ENCODE peak calls at places on chromosomes 2 and 18, in eight cellular contexts. One of them, this sample, is unnamed.

GRCh38 chr2:6955523-6956136 is 38.4 kb downstream of the RNF144A start:
- DNase-seq in fibroblast of lung: no peak
- DNase-seq in upper lobe of right lung: no peak
- DNase-seq in small intestine: no peak
- DNase-seq in CD8-positive, alpha-beta memory T cell: no peak
- DNase-seq in thoracic aorta: no peak
- DNase-seq in CD8-positive, alpha-beta T cell: no peak
- DNase-seq in sigmoid colon: no peak
- DNase-seq in this sample: no peak

GRCh38 chr2:100242891-100243670 is 79.2 kb downstream of the LONRF2 start:
- DNase-seq in CD8-positive, alpha-beta memory T cell: peak; percentile 19
- DNase-seq in small intestine: peak; percentile 65
- DNase-seq in CD8-positive, alpha-beta T cell: peak; percentile 41
- DNase-seq in fibroblast of lung: peak; percentile 44
- DNase-seq in sigmoid colon: peak; percentile 84
- DNase-seq in upper lobe of right lung: peak; percentile 87
- DNase-seq in thoracic aorta: no peak
- DNase-seq in this sample: peak; percentile 74

GRCh38 chr2:106144621-106145331 is 49.3 kb downstream of the UXS1 start:
- DNase-seq in upper lobe of right lung: no peak
- DNase-seq in small intestine: no peak
- DNase-seq in sigmoid colon: no peak
- DNase-seq in fibroblast of lung: peak; percentile 28
- DNase-seq in thoracic aorta: no peak
- DNase-seq in CD8-positive, alpha-beta memory T cell: no peak
- DNase-seq in CD8-positive, alpha-beta T cell: peak; percentile 33
- DNase-seq in this sample: no peak

GRCh38 chr2:28253543-28253942 is 139.1 kb upstream of the FOSL2 start:
- DNase-seq in small intestine: no peak
- DNase-seq in sigmoid colon: no peak
- DNase-seq in CD8-positive, alpha-beta memory T cell: no peak
- DNase-seq in thoracic aorta: no peak
- DNase-seq in CD8-positive, alpha-beta T cell: no peak
- DNase-seq in upper lobe of right lung: no peak
- DNase-seq in fibroblast of lung: peak; percentile 56
- DNase-seq in this sample: no peak

GRCh38 chr18:61742555-61743429 is 150.0 kb downstream of the RNF152 start:
- DNase-seq in thoracic aorta: peak; percentile 28
- DNase-seq in CD8-positive, alpha-beta memory T cell: no peak
- DNase-seq in CD8-positive, alpha-beta T cell: no peak
- DNase-seq in small intestine: no peak
- DNase-seq in sigmoid colon: no peak
- DNase-seq in fibroblast of lung: no peak
- DNase-seq in upper lobe of right lung: no peak
- DNase-seq in this sample: peak; percentile 92

GRCh38 chr2:226074391-226074790 is 674.9 kb downstream of the NYAP2 start:
- DNase-seq in small intestine: no peak
- DNase-seq in CD8-positive, alpha-beta memory T cell: no peak
- DNase-seq in upper lobe of right lung: no peak
- DNase-seq in sigmoid colon: no peak
- DNase-seq in fibroblast of lung: peak; percentile 35
- DNase-seq in CD8-positive, alpha-beta T cell: no peak
- DNase-seq in thoracic aorta: no peak
- DNase-seq in this sample: no peak

GRCh38 chr18:79791141-79791972 is 6.4 kb upstream of the KCNG2 start:
- DNase-seq in CD8-positive, alpha-beta T cell: no peak
- DNase-seq in sigmoid colon: peak; percentile 69
- DNase-seq in CD8-positive, alpha-beta memory T cell: no peak
- DNase-seq in upper lobe of right lung: peak; percentile 65
- DNase-seq in fibroblast of lung: peak; percentile 97
- DNase-seq in small intestine: peak; percentile 5
- DNase-seq in thoracic aorta: no peak
- DNase-seq in this sample: no peak

GRCh38 chr2:199977984-199978415 is 22.6 kb downstream of the MAIP1 start:
- DNase-seq in sigmoid colon: no peak
- DNase-seq in CD8-positive, alpha-beta memory T cell: no peak
- DNase-seq in thoracic aorta: no peak
- DNase-seq in upper lobe of right lung: no peak
- DNase-seq in fibroblast of lung: peak; percentile 66
- DNase-seq in small intestine: peak; percentile 94
- DNase-seq in CD8-positive, alpha-beta T cell: no peak
- DNase-seq in this sample: no peak

GRCh38 chr2:26942543-26943295 is 27.7 kb upstream of the MAPRE3 start:
- DNase-seq in CD8-positive, alpha-beta T cell: peak; percentile 67
- DNase-seq in sigmoid colon: peak; percentile 82
- DNase-seq in thoracic aorta: no peak
- DNase-seq in small intestine: peak; percentile 51
- DNase-seq in fibroblast of lung: peak; percentile 18
- DNase-seq in upper lobe of right lung: peak; percentile 80
- DNase-seq in CD8-positive, alpha-beta memory T cell: peak; percentile 56
- DNase-seq in this sample: no peak

GRCh38 chr2:233718552-233718951 is at the start of gene UGT1A4:
- DNase-seq in sigmoid colon: no peak
- DNase-seq in small intestine: peak; percentile 55
- DNase-seq in CD8-positive, alpha-beta memory T cell: no peak
- DNase-seq in thoracic aorta: no peak
- DNase-seq in upper lobe of right lung: no peak
- DNase-seq in CD8-positive, alpha-beta T cell: no peak
- DNase-seq in fibroblast of lung: no peak
- DNase-seq in this sample: no peak

GRCh38 chr2:68151037-68151436 is 6.7 kb upstream of the PNO1 start:
- DNase-seq in small intestine: no peak
- DNase-seq in thoracic aorta: no peak
- DNase-seq in upper lobe of right lung: no peak
- DNase-seq in CD8-positive, alpha-beta T cell: no peak
- DNase-seq in fibroblast of lung: no peak
- DNase-seq in CD8-positive, alpha-beta memory T cell: no peak
- DNase-seq in sigmoid colon: no peak
- DNase-seq in this sample: no peak

GRCh38 chr18:79644666-79645057 is 34.9 kb upstream of the CTDP1 start:
- DNase-seq in fibroblast of lung: no peak
- DNase-seq in sigmoid colon: peak; percentile 66
- DNase-seq in CD8-positive, alpha-beta T cell: no peak
- DNase-seq in CD8-positive, alpha-beta memory T cell: no peak
- DNase-seq in thoracic aorta: no peak
- DNase-seq in upper lobe of right lung: no peak
- DNase-seq in small intestine: no peak
- DNase-seq in this sample: no peak

GRCh38 chr2:9638532-9638931 is 7.7 kb upstream of the YWHAQ start:
- DNase-seq in sigmoid colon: peak; percentile 98
- DNase-seq in upper lobe of right lung: peak; percentile 78
- DNase-seq in fibroblast of lung: peak; percentile 92
- DNase-seq in small intestine: no peak
- DNase-seq in CD8-positive, alpha-beta T cell: no peak
- DNase-seq in thoracic aorta: no peak
- DNase-seq in CD8-positive, alpha-beta memory T cell: no peak
- DNase-seq in this sample: no peak

GRCh38 chr2:119326938-119327337 is 39.7 kb downstream of the C2orf76 start:
- DNase-seq in small intestine: no peak
- DNase-seq in upper lobe of right lung: no peak
- DNase-seq in fibroblast of lung: no peak
- DNase-seq in CD8-positive, alpha-beta T cell: no peak
- DNase-seq in sigmoid colon: no peak
- DNase-seq in thoracic aorta: no peak
- DNase-seq in CD8-positive, alpha-beta memory T cell: no peak
- DNase-seq in this sample: no peak

GRCh38 chr2:26455801-26456700 is 21.9 kb downstream of the OTOF start:
- DNase-seq in thoracic aorta: no peak
- DNase-seq in upper lobe of right lung: no peak
- DNase-seq in fibroblast of lung: no peak
- DNase-seq in CD8-positive, alpha-beta T cell: no peak
- DNase-seq in CD8-positive, alpha-beta memory T cell: no peak
- DNase-seq in small intestine: peak; percentile 82
- DNase-seq in sigmoid colon: peak; percentile 70
- DNase-seq in this sample: peak; percentile 68

GRCh38 chr2:216666461-216667233 is 28.7 kb downstream of the IGFBP5 start:
- DNase-seq in thoracic aorta: no peak
- DNase-seq in CD8-positive, alpha-beta memory T cell: peak; percentile 56
- DNase-seq in fibroblast of lung: peak; percentile 56
- DNase-seq in upper lobe of right lung: peak; percentile 75
- DNase-seq in sigmoid colon: no peak
- DNase-seq in CD8-positive, alpha-beta T cell: peak; percentile 70
- DNase-seq in small intestine: peak; percentile 78
- DNase-seq in this sample: no peak

GRCh38 chr18:8424917-8425725 is 184.1 kb upstream of the RAB12 start:
- DNase-seq in sigmoid colon: no peak
- DNase-seq in upper lobe of right lung: no peak
- DNase-seq in fibroblast of lung: peak; percentile 87
- DNase-seq in CD8-positive, alpha-beta T cell: no peak
- DNase-seq in CD8-positive, alpha-beta memory T cell: no peak
- DNase-seq in thoracic aorta: no peak
- DNase-seq in small intestine: no peak
- DNase-seq in this sample: no peak

GRCh38 chr18:79772108-79772864 is 25.5 kb upstream of the KCNG2 start:
- DNase-seq in CD8-positive, alpha-beta T cell: no peak
- DNase-seq in upper lobe of right lung: peak; percentile 45
- DNase-seq in CD8-positive, alpha-beta memory T cell: no peak
- DNase-seq in sigmoid colon: peak; percentile 50
- DNase-seq in fibroblast of lung: no peak
- DNase-seq in small intestine: no peak
- DNase-seq in thoracic aorta: no peak
- DNase-seq in this sample: no peak

GRCh38 chr18:43012951-43013350 is 102.5 kb downstream of the RIT2 start:
- DNase-seq in CD8-positive, alpha-beta T cell: no peak
- DNase-seq in upper lobe of right lung: no peak
- DNase-seq in fibroblast of lung: no peak
- DNase-seq in small intestine: no peak
- DNase-seq in sigmoid colon: no peak
- DNase-seq in thoracic aorta: no peak
- DNase-seq in CD8-positive, alpha-beta memory T cell: no peak
- DNase-seq in this sample: no peak

GRCh38 chr2:220533485-220533884 is 906.1 kb downstream of the SLC4A3 start:
- DNase-seq in thoracic aorta: no peak
- DNase-seq in CD8-positive, alpha-beta T cell: no peak
- DNase-seq in fibroblast of lung: peak; percentile 61
- DNase-seq in sigmoid colon: no peak
- DNase-seq in small intestine: no peak
- DNase-seq in upper lobe of right lung: no peak
- DNase-seq in CD8-positive, alpha-beta memory T cell: no peak
- DNase-seq in this sample: no peak

GRCh38 chr2:231794383-231794782 is 8.1 kb downstream of the COPS7B start:
- DNase-seq in thoracic aorta: no peak
- DNase-seq in fibroblast of lung: no peak
- DNase-seq in small intestine: no peak
- DNase-seq in CD8-positive, alpha-beta T cell: no peak
- DNase-seq in CD8-positive, alpha-beta memory T cell: no peak
- DNase-seq in upper lobe of right lung: no peak
- DNase-seq in sigmoid colon: no peak
- DNase-seq in this sample: no peak
- H3K27ac ChIP-seq in thoracic aorta: no peak overlapping the region
- H3K27ac ChIP-seq in fibroblast of lung: no peak overlapping the region
- H3K27ac ChIP-seq in small intestine: no peak overlapping the region
- H3K27ac ChIP-seq in CD8-positive, alpha-beta T cell: no peak overlapping the region
- H3K27ac ChIP-seq in CD8-positive, alpha-beta memory T cell: no peak overlapping the region
- H3K27ac ChIP-seq in upper lobe of right lung: no peak overlapping the region
- H3K27ac ChIP-seq in sigmoid colon: no peak overlapping the region
- H3K27ac ChIP-seq in this sample: no peak overlapping the region

GRCh38 chr2:197233473-197233872 is 77.1 kb downstream of the ANKRD44 start:
- DNase-seq in CD8-positive, alpha-beta T cell: no peak
- DNase-seq in fibroblast of lung: no peak
- DNase-seq in CD8-positive, alpha-beta memory T cell: no peak
- DNase-seq in thoracic aorta: no peak
- DNase-seq in small intestine: no peak
- DNase-seq in upper lobe of right lung: no peak
- DNase-seq in sigmoid colon: no peak
- DNase-seq in this sample: no peak

GRCh38 chr2:197232010-197232409 is 78.6 kb downstream of the ANKRD44 start:
- DNase-seq in upper lobe of right lung: no peak
- DNase-seq in sigmoid colon: no peak
- DNase-seq in fibroblast of lung: no peak
- DNase-seq in small intestine: no peak
- DNase-seq in thoracic aorta: no peak
- DNase-seq in CD8-positive, alpha-beta T cell: no peak
- DNase-seq in CD8-positive, alpha-beta memory T cell: peak; percentile 49
- DNase-seq in this sample: no peak

GRCh38 chr2:197234792-197235191 is 75.8 kb downstream of the ANKRD44 start:
- DNase-seq in sigmoid colon: no peak
- DNase-seq in CD8-positive, alpha-beta T cell: no peak
- DNase-seq in CD8-positive, alpha-beta memory T cell: no peak
- DNase-seq in upper lobe of right lung: no peak
- DNase-seq in thoracic aorta: no peak
- DNase-seq in fibroblast of lung: no peak
- DNase-seq in small intestine: peak; percentile 44
- DNase-seq in this sample: no peak

GRCh38 chr2:197229509-197230458 is 80.8 kb downstream of the ANKRD44 start:
- DNase-seq in fibroblast of lung: peak; percentile 92
- DNase-seq in small intestine: no peak
- DNase-seq in thoracic aorta: no peak
- DNase-seq in upper lobe of right lung: no peak
- DNase-seq in sigmoid colon: no peak
- DNase-seq in CD8-positive, alpha-beta memory T cell: no peak
- DNase-seq in CD8-positive, alpha-beta T cell: no peak
- DNase-seq in this sample: no peak
- H3K27ac ChIP-seq in fibroblast of lung: no peak overlapping the region
- H3K27ac ChIP-seq in small intestine: no peak overlapping the region
- H3K27ac ChIP-seq in thoracic aorta: no peak overlapping the region
- H3K27ac ChIP-seq in upper lobe of right lung: no peak overlapping the region
- H3K27ac ChIP-seq in sigmoid colon: no peak overlapping the region
- H3K27ac ChIP-seq in CD8-positive, alpha-beta memory T cell: no peak overlapping the region
- H3K27ac ChIP-seq in CD8-positive, alpha-beta T cell: no peak overlapping the region
- H3K27ac ChIP-seq in this sample: no peak overlapping the region

DNA sequence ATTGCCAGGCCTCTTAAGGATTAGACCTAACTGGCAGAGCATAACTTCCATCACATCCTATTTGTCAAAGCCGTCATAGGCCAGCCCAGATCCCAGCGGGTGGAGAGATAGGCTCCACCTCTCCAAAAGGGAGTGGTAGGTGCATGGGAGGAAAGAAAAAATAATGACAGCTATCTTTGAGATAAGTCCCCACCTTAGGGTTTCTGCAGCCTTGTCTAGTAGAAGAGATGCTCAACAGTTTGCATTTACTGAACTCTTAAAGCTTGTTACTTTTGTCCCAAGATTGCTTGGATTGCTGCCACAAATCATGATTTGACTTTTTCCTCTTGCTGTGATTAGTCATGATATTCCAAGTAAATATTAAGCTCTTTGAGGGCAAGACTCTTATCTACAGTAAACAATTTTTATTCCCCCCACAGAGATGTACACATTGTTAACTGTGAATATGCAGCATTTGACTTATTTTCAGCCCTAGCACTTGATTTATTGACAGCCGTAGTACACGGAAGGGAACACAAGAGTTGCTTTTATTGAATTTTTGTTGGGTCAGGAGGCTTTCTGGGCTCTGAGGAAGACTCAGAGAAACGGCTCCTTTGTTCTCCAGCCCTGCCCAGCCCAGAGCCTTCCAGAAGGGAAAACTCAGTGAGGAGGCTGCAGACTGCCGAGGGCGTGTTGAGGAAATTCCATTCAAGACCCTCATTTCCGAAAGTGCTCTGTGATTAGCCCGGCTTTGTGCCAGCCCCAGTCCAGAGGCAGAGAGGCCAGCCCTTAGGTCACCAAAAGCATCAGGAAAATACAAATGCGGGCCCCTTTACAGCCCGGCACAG is 75.5 kb upstream of the ZNF532 start:
- DNase-seq in fibroblast of lung: peak; percentile 81
- DNase-seq in thoracic aorta: no peak
- DNase-seq in CD8-positive, alpha-beta T cell: no peak
- DNase-seq in CD8-positive, alpha-beta memory T cell: no peak
- DNase-seq in small intestine: no peak
- DNase-seq in sigmoid colon: no peak
- DNase-seq in upper lobe of right lung: no peak
- DNase-seq in this sample: no peak
- H3K27ac ChIP-seq in fibroblast of lung: peak overlapping the region; percentile 35
- H3K27ac ChIP-seq in thoracic aorta: no peak overlapping the region
- H3K27ac ChIP-seq in CD8-positive, alpha-beta T cell: no peak overlapping the region
- H3K27ac ChIP-seq in CD8-positive, alpha-beta memory T cell: no peak overlapping the region
- H3K27ac ChIP-seq in small intestine: no peak overlapping the region
- H3K27ac ChIP-seq in sigmoid colon: peak overlapping the region; percentile 39
- H3K27ac ChIP-seq in upper lobe of right lung: peak overlapping the region; percentile 45
- H3K27ac ChIP-seq in this sample: no peak overlapping the region

GRCh38 chr18:12433829-12434540 is 26.3 kb downstream of the PRELID3A start:
- DNase-seq in upper lobe of right lung: no peak
- DNase-seq in sigmoid colon: no peak
- DNase-seq in CD8-positive, alpha-beta T cell: no peak
- DNase-seq in thoracic aorta: no peak
- DNase-seq in CD8-positive, alpha-beta memory T cell: no peak
- DNase-seq in fibroblast of lung: no peak
- DNase-seq in small intestine: no peak
- DNase-seq in this sample: no peak
- H3K27ac ChIP-seq in upper lobe of right lung: no peak overlapping the region
- H3K27ac ChIP-seq in sigmoid colon: no peak overlapping the region
- H3K27ac ChIP-seq in CD8-positive, alpha-beta T cell: no peak overlapping the region
- H3K27ac ChIP-seq in thoracic aorta: no peak overlapping the region
- H3K27ac ChIP-seq in CD8-positive, alpha-beta memory T cell: no peak overlapping the region
- H3K27ac ChIP-seq in fibroblast of lung: no peak overlapping the region
- H3K27ac ChIP-seq in small intestine: no peak overlapping the region
- H3K27ac ChIP-seq in this sample: no peak overlapping the region

This sample was measured in coronary artery.